ENCODE peak calls at places on chromosomes 13 and 19, in five cellular contexts. One of them, this sample, is unnamed.

GRCh38 chr13:112452380-112453206 is 76.4 kb downstream of the SPACA7 start:
- DNase-seq in DMS153: no peak
- DNase-seq in activated naive CD8-positive, alpha-beta T cell treated with anti-CD3 and anti-CD28 coated beads, Interleukin-2, amount 10 ng/mL, durations not matched to agents 7 days and 5 days: no peak
- DNase-seq in Caco-2: no peak
- DNase-seq in T-helper 1 cell: no peak
- DNase-seq in this sample: no peak

GRCh38 chr13:28741080-28741479 is 22.3 kb upstream of the SLC46A3 start:
- DNase-seq in DMS153: no peak
- DNase-seq in activated naive CD8-positive, alpha-beta T cell treated with anti-CD3 and anti-CD28 coated beads, Interleukin-2, amount 10 ng/mL, durations not matched to agents 7 days and 5 days: no peak
- DNase-seq in Caco-2: no peak
- DNase-seq in T-helper 1 cell: no peak
- DNase-seq in this sample: no peak

GRCh38 chr13:51928231-51928630 is 66.5 kb downstream of the CCDC70 start:
- DNase-seq in DMS153: peak
- DNase-seq in activated naive CD8-positive, alpha-beta T cell treated with anti-CD3 and anti-CD28 coated beads, Interleukin-2, amount 10 ng/mL, durations not matched to agents 7 days and 5 days: no peak
- DNase-seq in Caco-2: no peak
- DNase-seq in T-helper 1 cell: no peak
- DNase-seq in this sample: no peak

GRCh38 chr13:20964904-20965303 is 62.4 kb upstream of the XPO4 start:
- DNase-seq in DMS153: no peak
- DNase-seq in activated naive CD8-positive, alpha-beta T cell treated with anti-CD3 and anti-CD28 coated beads, Interleukin-2, amount 10 ng/mL, durations not matched to agents 7 days and 5 days: no peak
- DNase-seq in Caco-2: no peak
- DNase-seq in T-helper 1 cell: no peak
- DNase-seq in this sample: no peak

GRCh38 chr19:16509141-16510061 is 13.2 kb downstream of the C19orf44 start:
- DNase-seq in DMS153: no peak
- DNase-seq in activated naive CD8-positive, alpha-beta T cell treated with anti-CD3 and anti-CD28 coated beads, Interleukin-2, amount 10 ng/mL, durations not matched to agents 7 days and 5 days: no peak
- DNase-seq in Caco-2: no peak
- DNase-seq in T-helper 1 cell: no peak
- DNase-seq in this sample: no peak

GRCh38 chr19:2648099-2648498 is 54.4 kb downstream of the GNG7 start:
- DNase-seq in DMS153: no peak
- DNase-seq in activated naive CD8-positive, alpha-beta T cell treated with anti-CD3 and anti-CD28 coated beads, Interleukin-2, amount 10 ng/mL, durations not matched to agents 7 days and 5 days: no peak
- DNase-seq in Caco-2: no peak
- DNase-seq in T-helper 1 cell: no peak
- DNase-seq in this sample: no peak

GRCh38 chr13:21657538-21657937 is 13.3 kb upstream of the FGF9 start:
- DNase-seq in DMS153: no peak
- DNase-seq in activated naive CD8-positive, alpha-beta T cell treated with anti-CD3 and anti-CD28 coated beads, Interleukin-2, amount 10 ng/mL, durations not matched to agents 7 days and 5 days: no peak
- DNase-seq in Caco-2: no peak
- DNase-seq in T-helper 1 cell: no peak
- DNase-seq in this sample: no peak

GRCh38 chr13:99517577-99517976 is 16.3 kb downstream of the TM9SF2 start:
- DNase-seq in DMS153: no peak
- DNase-seq in activated naive CD8-positive, alpha-beta T cell treated with anti-CD3 and anti-CD28 coated beads, Interleukin-2, amount 10 ng/mL, durations not matched to agents 7 days and 5 days: no peak
- DNase-seq in Caco-2: no peak
- DNase-seq in T-helper 1 cell: no peak
- DNase-seq in this sample: no peak

GRCh38 chr13:20824762-20825161 is 51.0 kb upstream of the EEF1AKMT1 start:
- DNase-seq in DMS153: no peak
- DNase-seq in activated naive CD8-positive, alpha-beta T cell treated with anti-CD3 and anti-CD28 coated beads, Interleukin-2, amount 10 ng/mL, durations not matched to agents 7 days and 5 days: no peak
- DNase-seq in Caco-2: no peak
- DNase-seq in T-helper 1 cell: no peak
- DNase-seq in this sample: no peak

GRCh38 chr13:25860862-25861261 is 191.0 kb downstream of the SHISA2 start:
- DNase-seq in DMS153: no peak
- DNase-seq in activated naive CD8-positive, alpha-beta T cell treated with anti-CD3 and anti-CD28 coated beads, Interleukin-2, amount 10 ng/mL, durations not matched to agents 7 days and 5 days: no peak
- DNase-seq in Caco-2: no peak
- DNase-seq in T-helper 1 cell: no peak
- DNase-seq in this sample: no peak

GRCh38 chr13:106096661-106097092 is 438.8 kb downstream of the EFNB2 start:
- DNase-seq in DMS153: peak
- DNase-seq in activated naive CD8-positive, alpha-beta T cell treated with anti-CD3 and anti-CD28 coated beads, Interleukin-2, amount 10 ng/mL, durations not matched to agents 7 days and 5 days: no peak
- DNase-seq in Caco-2: peak
- DNase-seq in T-helper 1 cell: no peak
- DNase-seq in this sample: peak

GRCh38 chr13:70732611-70733010 is 624.4 kb upstream of the KLHL1 start:
- DNase-seq in DMS153: peak
- DNase-seq in activated naive CD8-positive, alpha-beta T cell treated with anti-CD3 and anti-CD28 coated beads, Interleukin-2, amount 10 ng/mL, durations not matched to agents 7 days and 5 days: no peak
- DNase-seq in Caco-2: no peak
- DNase-seq in T-helper 1 cell: no peak
- DNase-seq in this sample: no peak

GRCh38 chr13:40060318-40061007 is 405.0 kb downstream of the COG6 start:
- DNase-seq in DMS153: peak
- DNase-seq in activated naive CD8-positive, alpha-beta T cell treated with anti-CD3 and anti-CD28 coated beads, Interleukin-2, amount 10 ng/mL, durations not matched to agents 7 days and 5 days: no peak
- DNase-seq in Caco-2: no peak
- DNase-seq in T-helper 1 cell: no peak
- DNase-seq in this sample: no peak

GRCh38 chr19:30670562-30671513 is 298.7 kb downstream of the ZNF536 start:
- DNase-seq in DMS153: no peak
- DNase-seq in activated naive CD8-positive, alpha-beta T cell treated with anti-CD3 and anti-CD28 coated beads, Interleukin-2, amount 10 ng/mL, durations not matched to agents 7 days and 5 days: no peak
- DNase-seq in Caco-2: no peak
- DNase-seq in T-helper 1 cell: no peak
- DNase-seq in this sample: no peak